ENCODE peak calls at places on chromosomes 5 and 9, in seven cellular contexts. One of them, this sample, is unnamed.

GRCh38 chr9:68697846-68698245 is 7.2 kb upstream of the PIP5K1B start:
- DNase-seq in GM12878: no peak
- DNase-seq in GM12892: no peak
- DNase-seq in H1: no peak
- DNase-seq in SK-N-SH: no peak
- DNase-seq in K562: no peak
- DNase-seq in HepG2: no peak
- DNase-seq in this sample: no peak

GRCh38 chr5:97078958-97079357 is 63.5 kb downstream of the LIX1 start:
- DNase-seq in GM12892: no peak
- DNase-seq in H1: no peak
- DNase-seq in GM12878: no peak
- DNase-seq in HepG2: no peak
- DNase-seq in SK-N-SH: no peak
- DNase-seq in K562: no peak
- DNase-seq in this sample: no peak

GRCh38 chr9:35518212-35518917 is 28.5 kb downstream of the RUSC2 start:
- DNase-seq in GM12892: no peak
- DNase-seq in GM12878: no peak
- DNase-seq in HepG2: peak
- DNase-seq in K562: no peak
- DNase-seq in H1: no peak
- DNase-seq in SK-N-SH: no peak
- DNase-seq in this sample: no peak

GRCh38 chr9:69645488-69645887 is 26.7 kb downstream of the APBA1 start:
- DNase-seq in SK-N-SH: no peak
- DNase-seq in GM12892: no peak
- DNase-seq in H1: no peak
- DNase-seq in GM12878: no peak
- DNase-seq in HepG2: no peak
- DNase-seq in K562: no peak
- DNase-seq in this sample: no peak

GRCh38 chr5:150498501-150498900 is 9.4 kb upstream of the NDST1 start:
- DNase-seq in HepG2: no peak
- DNase-seq in GM12878: no peak
- DNase-seq in SK-N-SH: no peak
- DNase-seq in K562: no peak
- DNase-seq in GM12892: no peak
- DNase-seq in H1: peak
- DNase-seq in this sample: no peak

GRCh38 chr5:130398825-130399224 is 494.6 kb downstream of the CHSY3 start:
- DNase-seq in H1: no peak
- DNase-seq in K562: no peak
- DNase-seq in GM12892: no peak
- DNase-seq in SK-N-SH: no peak
- DNase-seq in GM12878: no peak
- DNase-seq in HepG2: no peak
- DNase-seq in this sample: no peak

GRCh38 chr5:55668356-55668755 is 43.8 kb downstream of the SLC38A9 start:
- DNase-seq in GM12878: no peak
- DNase-seq in HepG2: no peak
- DNase-seq in SK-N-SH: no peak
- DNase-seq in K562: no peak
- DNase-seq in H1: no peak
- DNase-seq in GM12892: no peak
- DNase-seq in this sample: no peak

GRCh38 chr5:42377496-42377895 is 45.7 kb upstream of the GHR start:
- DNase-seq in H1: no peak
- DNase-seq in K562: no peak
- DNase-seq in SK-N-SH: no peak
- DNase-seq in GM12892: no peak
- DNase-seq in HepG2: no peak
- DNase-seq in GM12878: no peak
- DNase-seq in this sample: no peak

GRCh38 chr9:12956261-12956660 is 181.4 kb downstream of the LURAP1L start:
- DNase-seq in GM12878: no peak
- DNase-seq in GM12892: no peak
- DNase-seq in SK-N-SH: no peak
- DNase-seq in HepG2: no peak
- DNase-seq in K562: no peak
- DNase-seq in H1: no peak
- DNase-seq in this sample: no peak

GRCh38 chr9:114474425-114474824 is 30.8 kb downstream of the WHRN start:
- DNase-seq in GM12878: no peak
- DNase-seq in SK-N-SH: no peak
- DNase-seq in K562: no peak
- DNase-seq in HepG2: no peak
- DNase-seq in GM12892: no peak
- DNase-seq in H1: no peak
- DNase-seq in this sample: no peak

GRCh38 chr5:173720341-173721258 is 104.2 kb upstream of the BOD1 start:
- DNase-seq in SK-N-SH: peak
- DNase-seq in GM12878: no peak
- DNase-seq in H1: no peak
- DNase-seq in K562: no peak
- DNase-seq in GM12892: no peak
- DNase-seq in HepG2: no peak
- DNase-seq in this sample: no peak

GRCh38 chr9:99721898-99722297 is 99.8 kb upstream of the NR4A3 start:
- DNase-seq in H1: no peak
- DNase-seq in GM12878: no peak
- DNase-seq in HepG2: no peak
- DNase-seq in GM12892: no peak
- DNase-seq in SK-N-SH: no peak
- DNase-seq in K562: no peak
- DNase-seq in this sample: no peak

GRCh38 chr5:36661446-36662220 is 55.2 kb downstream of the SLC1A3 start:
- DNase-seq in SK-N-SH: no peak
- DNase-seq in HepG2: no peak
- DNase-seq in GM12892: no peak
- DNase-seq in H1: no peak
- DNase-seq in GM12878: no peak
- DNase-seq in K562: no peak
- DNase-seq in this sample: no peak

GRCh38 chr5:173781826-173782670 is 106.1 kb upstream of the CPEB4 start:
- DNase-seq in GM12892: no peak
- DNase-seq in HepG2: no peak
- DNase-seq in GM12878: peak
- DNase-seq in H1: no peak
- DNase-seq in K562: peak
- DNase-seq in SK-N-SH: peak
- DNase-seq in this sample: no peak

GRCh38 chr9:127980056-127980705 is 608 bp downstream of the EEIG1 start:
- DNase-seq in GM12878: no peak
- DNase-seq in K562: peak
- DNase-seq in HepG2: no peak
- DNase-seq in GM12892: no peak
- DNase-seq in SK-N-SH: peak
- DNase-seq in H1: peak
- DNase-seq in this sample: no peak

GRCh38 chr5:160769264-160769663 is 82.7 kb downstream of the ATP10B start:
- DNase-seq in H1: no peak
- DNase-seq in SK-N-SH: no peak
- DNase-seq in GM12878: no peak
- DNase-seq in GM12892: no peak
- DNase-seq in HepG2: no peak
- DNase-seq in K562: no peak
- DNase-seq in this sample: no peak

GRCh38 chr9:27181381-27181780 is 72.4 kb downstream of the TEK start:
- DNase-seq in SK-N-SH: no peak
- DNase-seq in H1: no peak
- DNase-seq in HepG2: no peak
- DNase-seq in GM12892: no peak
- DNase-seq in GM12878: no peak
- DNase-seq in K562: no peak
- DNase-seq in this sample: no peak

GRCh38 chr5:3277590-3278196 is 317.9 kb upstream of the IRX1 start:
- DNase-seq in K562: no peak
- DNase-seq in GM12892: no peak
- DNase-seq in GM12878: no peak
- DNase-seq in H1: no peak
- DNase-seq in SK-N-SH: no peak
- DNase-seq in HepG2: no peak
- DNase-seq in this sample: no peak

GRCh38 chr5:74954919-74955318 is 88.7 kb upstream of the FAM169A start:
- DNase-seq in GM12878: no peak
- DNase-seq in HepG2: peak
- DNase-seq in SK-N-SH: no peak
- DNase-seq in GM12892: no peak
- DNase-seq in H1: no peak
- DNase-seq in K562: no peak
- DNase-seq in this sample: no peak

GRCh38 chr5:145129797-145130196 is 705.3 kb downstream of the PRELID2 start:
- DNase-seq in H1: no peak
- DNase-seq in GM12892: no peak
- DNase-seq in K562: no peak
- DNase-seq in SK-N-SH: no peak
- DNase-seq in GM12878: no peak
- DNase-seq in HepG2: no peak
- DNase-seq in this sample: no peak

DNA sequence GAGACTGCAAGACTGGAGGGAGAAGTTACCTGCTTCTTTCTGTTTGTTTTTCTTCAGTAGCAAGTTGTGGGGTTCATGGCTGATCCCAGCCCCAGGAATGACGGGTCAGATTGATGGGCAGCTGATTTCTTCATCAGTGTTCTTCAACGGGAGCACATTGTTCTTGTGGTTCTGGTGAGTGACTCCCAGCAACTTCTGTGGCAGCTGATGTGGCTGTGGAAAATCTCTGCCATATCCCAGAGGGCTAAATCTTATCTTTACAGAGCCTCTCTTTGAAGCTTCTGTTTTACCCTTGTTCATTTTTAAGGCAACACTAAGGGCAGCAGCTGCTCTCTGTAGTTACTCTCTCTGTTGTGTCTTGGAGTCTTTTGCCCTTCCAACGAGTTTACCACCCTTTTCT is 710.3 kb downstream of the PRELID2 start:
- DNase-seq in K562: no peak
- DNase-seq in GM12878: no peak
- DNase-seq in GM12892: no peak
- DNase-seq in HepG2: no peak
- DNase-seq in H1: no peak
- DNase-seq in SK-N-SH: no peak
- DNase-seq in this sample: no peak
- TF ChIP-seq TAF1 in K562: no peak
- TF ChIP-seq TAF1 in GM12878: no peak
- TF ChIP-seq TAF1 in GM12892: no peak
- TF ChIP-seq TAF1 in HepG2: no peak
- TF ChIP-seq TAF1 in H1: no peak
- TF ChIP-seq TAF1 in SK-N-SH: no peak
- TF ChIP-seq TAF1 in this sample: no peak

DNA sequence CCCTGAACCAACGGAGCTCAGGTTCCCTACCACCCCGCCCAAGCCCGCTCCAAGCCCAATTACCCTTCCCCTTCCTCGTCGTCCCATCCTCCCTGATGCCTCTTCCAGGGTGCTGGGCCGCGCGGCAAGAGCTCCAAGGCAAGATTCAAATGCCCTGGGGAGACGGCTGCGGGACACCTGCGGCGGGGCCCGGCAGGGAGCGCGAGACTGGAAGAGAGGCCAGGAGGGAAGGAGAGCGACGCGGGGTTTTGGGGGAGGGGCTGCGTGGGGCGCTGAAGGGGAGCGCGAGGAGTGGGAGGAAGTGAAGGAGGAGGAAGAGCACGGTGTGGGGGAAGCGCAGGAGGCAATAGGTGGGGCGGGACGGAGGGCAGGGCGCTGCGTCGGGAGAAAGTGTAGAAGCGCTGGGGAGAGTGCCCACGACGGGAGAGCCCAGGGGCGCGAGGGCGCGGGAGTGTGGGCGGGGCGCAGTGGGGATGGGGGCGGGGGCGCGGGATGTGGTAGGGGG is 975 bp upstream of the NXNL2 start:
- DNase-seq in SK-N-SH: no peak
- DNase-seq in K562: peak
- DNase-seq in H1: peak
- DNase-seq in GM12878: no peak
- DNase-seq in HepG2: no peak
- DNase-seq in GM12892: no peak
- DNase-seq in this sample: no peak
- TF ChIP-seq TAF1 in SK-N-SH: no peak
- TF ChIP-seq TAF1 in K562: no peak
- TF ChIP-seq TAF1 in H1: no peak
- TF ChIP-seq TAF1 in GM12878: no peak
- TF ChIP-seq TAF1 in HepG2: no peak
- TF ChIP-seq TAF1 in GM12892: no peak
- TF ChIP-seq TAF1 in this sample: no peak

GRCh38 chr9:131854906-131855504 is 115.1 kb upstream of the RAPGEF1 start:
- DNase-seq in GM12892: no peak
- DNase-seq in K562: no peak
- DNase-seq in SK-N-SH: peak
- DNase-seq in HepG2: no peak
- DNase-seq in H1: no peak
- DNase-seq in GM12878: no peak
- DNase-seq in this sample: no peak
- TF ChIP-seq TAF1 in GM12892: no peak
- TF ChIP-seq TAF1 in K562: no peak
- TF ChIP-seq TAF1 in SK-N-SH: no peak
- TF ChIP-seq TAF1 in HepG2: no peak
- TF ChIP-seq TAF1 in H1: no peak
- TF ChIP-seq TAF1 in GM12878: no peak
- TF ChIP-seq TAF1 in this sample: no peak

GRCh38 chr9:116002181-116002580 is 151.4 kb upstream of the PAPPA start:
- DNase-seq in GM12878: no peak
- DNase-seq in SK-N-SH: no peak
- DNase-seq in H1: no peak
- DNase-seq in GM12892: no peak
- DNase-seq in K562: no peak
- DNase-seq in HepG2: no peak
- DNase-seq in this sample: no peak

GRCh38 chr9:115998661-115999060 is 154.9 kb upstream of the PAPPA start:
- DNase-seq in GM12878: no peak
- DNase-seq in H1: no peak
- DNase-seq in SK-N-SH: no peak
- DNase-seq in GM12892: no peak
- DNase-seq in K562: no peak
- DNase-seq in HepG2: no peak
- DNase-seq in this sample: no peak

GRCh38 chr9:115997923-115998322 is 155.7 kb upstream of the PAPPA start:
- DNase-seq in HepG2: no peak
- DNase-seq in H1: no peak
- DNase-seq in K562: no peak
- DNase-seq in GM12878: no peak
- DNase-seq in SK-N-SH: no peak
- DNase-seq in GM12892: no peak
- DNase-seq in this sample: no peak

GRCh38 chr9:116000748-116001329 is 152.8 kb upstream of the PAPPA start:
- DNase-seq in HepG2: peak
- DNase-seq in K562: peak
- DNase-seq in H1: peak
- DNase-seq in SK-N-SH: peak
- DNase-seq in GM12878: no peak
- DNase-seq in GM12892: no peak
- DNase-seq in this sample: no peak

DNA sequence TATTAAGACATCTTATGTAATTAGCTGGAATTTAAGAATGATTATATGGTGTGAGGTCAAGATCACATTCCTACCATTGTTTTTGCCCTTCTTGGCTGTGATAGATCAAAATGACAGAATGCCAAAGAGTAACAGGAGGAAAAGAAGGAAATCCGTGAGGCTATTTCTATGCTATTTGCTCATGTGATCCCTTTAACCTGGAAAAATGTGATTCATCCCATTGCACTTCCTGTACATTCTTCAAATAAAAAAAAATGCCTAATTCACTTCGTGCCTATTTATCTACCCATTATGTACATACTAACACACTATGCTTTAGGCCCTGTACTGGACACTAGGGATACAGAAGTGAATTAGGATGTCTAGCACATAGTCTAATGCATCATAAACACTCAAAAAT is 154.1 kb upstream of the PAPPA start:
- DNase-seq in K562: no peak
- DNase-seq in H1: no peak
- DNase-seq in HepG2: no peak
- DNase-seq in GM12892: no peak
- DNase-seq in GM12878: no peak
- DNase-seq in SK-N-SH: no peak
- DNase-seq in this sample: no peak
- TF ChIP-seq TAF1 in K562: no peak
- TF ChIP-seq TAF1 in H1: no peak
- TF ChIP-seq TAF1 in HepG2: no peak
- TF ChIP-seq TAF1 in GM12892: no peak
- TF ChIP-seq TAF1 in GM12878: no peak
- TF ChIP-seq TAF1 in SK-N-SH: no peak
- TF ChIP-seq TAF1 in this sample: no peak